ENCODE peak calls at places on chromosome 6, in six cellular contexts. One of them, this sample, is unnamed.

GRCh38 chr6:5416250-5416649 is 154.9 kb downstream of the FARS2 start:
- DNase-seq in MM.1S: no peak
- DNase-seq in neural progenitor cell: no peak
- DNase-seq in GM23248: no peak
- DNase-seq in HCT116: no peak
- DNase-seq in SK-N-SH: peak
- DNase-seq in this sample: no peak

GRCh38 chr6:72140795-72141194 is 254.4 kb downstream of the RIMS1 start:
- DNase-seq in MM.1S: no peak
- DNase-seq in neural progenitor cell: no peak
- DNase-seq in GM23248: peak
- DNase-seq in HCT116: no peak
- DNase-seq in SK-N-SH: no peak
- DNase-seq in this sample: peak

GRCh38 chr6:145539831-145540230 is 195.5 kb downstream of the EPM2A start:
- DNase-seq in MM.1S: no peak
- DNase-seq in neural progenitor cell: no peak
- DNase-seq in GM23248: peak
- DNase-seq in HCT116: no peak
- DNase-seq in SK-N-SH: no peak
- DNase-seq in this sample: peak

GRCh38 chr6:127146935-127147334 is 28.5 kb downstream of the RSPO3 start:
- DNase-seq in MM.1S: no peak
- DNase-seq in neural progenitor cell: no peak
- DNase-seq in GM23248: peak
- DNase-seq in HCT116: no peak
- DNase-seq in SK-N-SH: no peak
- DNase-seq in this sample: peak

GRCh38 chr6:111872521-111873177 is 603 bp downstream of the FYN start:
- DNase-seq in MM.1S: no peak
- DNase-seq in neural progenitor cell: peak
- DNase-seq in GM23248: peak
- DNase-seq in HCT116: no peak
- DNase-seq in SK-N-SH: peak
- DNase-seq in this sample: no peak

GRCh38 chr6:166760288-166760687 is 133.2 kb upstream of the RPS6KA2 start:
- DNase-seq in MM.1S: no peak
- DNase-seq in neural progenitor cell: no peak
- DNase-seq in GM23248: no peak
- DNase-seq in HCT116: no peak
- DNase-seq in SK-N-SH: no peak
- DNase-seq in this sample: no peak

GRCh38 chr6:27255866-27256265 is 8.4 kb downstream of the PRSS16 start:
- DNase-seq in MM.1S: no peak
- DNase-seq in neural progenitor cell: no peak
- DNase-seq in GM23248: no peak
- DNase-seq in HCT116: no peak
- DNase-seq in SK-N-SH: no peak
- DNase-seq in this sample: no peak

GRCh38 chr6:28789553-28790083 is 134.2 kb downstream of the TRIM27 start:
- DNase-seq in MM.1S: no peak
- DNase-seq in neural progenitor cell: peak
- DNase-seq in GM23248: peak
- DNase-seq in HCT116: peak
- DNase-seq in SK-N-SH: no peak
- DNase-seq in this sample: peak

GRCh38 chr6:123064038-123064437 is 68.0 kb downstream of the CLVS2 start:
- DNase-seq in MM.1S: no peak
- DNase-seq in neural progenitor cell: no peak
- DNase-seq in GM23248: no peak
- DNase-seq in HCT116: no peak
- DNase-seq in SK-N-SH: no peak
- DNase-seq in this sample: no peak

GRCh38 chr6:19535351-19535750 is 301.8 kb upstream of the ID4 start:
- DNase-seq in MM.1S: no peak
- DNase-seq in neural progenitor cell: no peak
- DNase-seq in GM23248: no peak
- DNase-seq in HCT116: no peak
- DNase-seq in SK-N-SH: no peak
- DNase-seq in this sample: no peak

GRCh38 chr6:147384737-147385710 is 123.5 kb upstream of the SAMD5 start:
- DNase-seq in MM.1S: no peak
- DNase-seq in neural progenitor cell: no peak
- DNase-seq in GM23248: no peak
- DNase-seq in HCT116: no peak
- DNase-seq in SK-N-SH: no peak
- DNase-seq in this sample: no peak

GRCh38 chr6:54310377-54311152 is 2.3 kb downstream of the TINAG start:
- DNase-seq in MM.1S: no peak
- DNase-seq in neural progenitor cell: no peak
- DNase-seq in GM23248: no peak
- DNase-seq in HCT116: no peak
- DNase-seq in SK-N-SH: no peak
- DNase-seq in this sample: no peak

GRCh38 chr6:56954389-56955170 is at the start of gene BEND6:
- DNase-seq in MM.1S: peak
- DNase-seq in neural progenitor cell: peak
- DNase-seq in GM23248: peak
- DNase-seq in HCT116: no peak
- DNase-seq in SK-N-SH: peak
- DNase-seq in this sample: peak

GRCh38 chr6:53530346-53530745 is 14.6 kb downstream of the GCLC start:
- DNase-seq in MM.1S: no peak
- DNase-seq in neural progenitor cell: peak
- DNase-seq in GM23248: peak
- DNase-seq in HCT116: no peak
- DNase-seq in SK-N-SH: no peak
- DNase-seq in this sample: no peak

GRCh38 chr6:85498596-85499258 is 48.8 kb downstream of the NT5E start:
- DNase-seq in MM.1S: no peak
- DNase-seq in neural progenitor cell: no peak
- DNase-seq in GM23248: peak
- DNase-seq in HCT116: peak
- DNase-seq in SK-N-SH: no peak
- DNase-seq in this sample: peak

GRCh38 chr6:89385156-89385667 is 26.9 kb downstream of the RRAGD start:
- DNase-seq in MM.1S: no peak
- DNase-seq in neural progenitor cell: no peak
- DNase-seq in GM23248: peak
- DNase-seq in HCT116: no peak
- DNase-seq in SK-N-SH: no peak
- DNase-seq in this sample: peak

GRCh38 chr6:70684794-70685493 is 17.3 kb downstream of the SMAP1 start:
- DNase-seq in MM.1S: no peak
- DNase-seq in neural progenitor cell: peak
- DNase-seq in GM23248: no peak
- DNase-seq in HCT116: no peak
- DNase-seq in SK-N-SH: no peak
- DNase-seq in this sample: peak

GRCh38 chr6:102051001-102051400 is 657.5 kb downstream of the GRIK2 start:
- DNase-seq in MM.1S: no peak
- DNase-seq in neural progenitor cell: no peak
- DNase-seq in GM23248: no peak
- DNase-seq in HCT116: no peak
- DNase-seq in SK-N-SH: no peak
- DNase-seq in this sample: no peak

GRCh38 chr6:46719099-46719498 is 16.1 kb downstream of the PLA2G7 start:
- DNase-seq in MM.1S: no peak
- DNase-seq in neural progenitor cell: no peak
- DNase-seq in GM23248: peak
- DNase-seq in HCT116: peak
- DNase-seq in SK-N-SH: no peak
- DNase-seq in this sample: peak

GRCh38 chr6:111210074-111210729 is 122.9 kb downstream of the SLC16A10 start:
- DNase-seq in MM.1S: peak
- DNase-seq in neural progenitor cell: peak
- DNase-seq in GM23248: peak
- DNase-seq in HCT116: peak
- DNase-seq in SK-N-SH: peak
- DNase-seq in this sample: peak

GRCh38 chr6:86942761-86943526 is 5.6 kb downstream of the HTR1E start:
- DNase-seq in MM.1S: no peak
- DNase-seq in neural progenitor cell: peak
- DNase-seq in GM23248: no peak
- DNase-seq in HCT116: no peak
- DNase-seq in SK-N-SH: no peak
- DNase-seq in this sample: no peak

GRCh38 chr6:2935566-2936291 is 32.6 kb upstream of the SERPINB9 start:
- DNase-seq in MM.1S: no peak
- DNase-seq in neural progenitor cell: no peak
- DNase-seq in GM23248: no peak
- DNase-seq in HCT116: no peak
- DNase-seq in SK-N-SH: no peak
- DNase-seq in this sample: no peak

GRCh38 chr6:56073761-56074160 is 173.6 kb downstream of the COL21A1 start:
- DNase-seq in MM.1S: no peak
- DNase-seq in neural progenitor cell: no peak
- DNase-seq in GM23248: peak
- DNase-seq in HCT116: no peak
- DNase-seq in SK-N-SH: no peak
- DNase-seq in this sample: no peak

GRCh38 chr6:163151212-163151611 is 263.3 kb upstream of the QKI start:
- DNase-seq in MM.1S: no peak
- DNase-seq in neural progenitor cell: peak
- DNase-seq in GM23248: no peak
- DNase-seq in HCT116: no peak
- DNase-seq in SK-N-SH: no peak
- DNase-seq in this sample: no peak

DNA sequence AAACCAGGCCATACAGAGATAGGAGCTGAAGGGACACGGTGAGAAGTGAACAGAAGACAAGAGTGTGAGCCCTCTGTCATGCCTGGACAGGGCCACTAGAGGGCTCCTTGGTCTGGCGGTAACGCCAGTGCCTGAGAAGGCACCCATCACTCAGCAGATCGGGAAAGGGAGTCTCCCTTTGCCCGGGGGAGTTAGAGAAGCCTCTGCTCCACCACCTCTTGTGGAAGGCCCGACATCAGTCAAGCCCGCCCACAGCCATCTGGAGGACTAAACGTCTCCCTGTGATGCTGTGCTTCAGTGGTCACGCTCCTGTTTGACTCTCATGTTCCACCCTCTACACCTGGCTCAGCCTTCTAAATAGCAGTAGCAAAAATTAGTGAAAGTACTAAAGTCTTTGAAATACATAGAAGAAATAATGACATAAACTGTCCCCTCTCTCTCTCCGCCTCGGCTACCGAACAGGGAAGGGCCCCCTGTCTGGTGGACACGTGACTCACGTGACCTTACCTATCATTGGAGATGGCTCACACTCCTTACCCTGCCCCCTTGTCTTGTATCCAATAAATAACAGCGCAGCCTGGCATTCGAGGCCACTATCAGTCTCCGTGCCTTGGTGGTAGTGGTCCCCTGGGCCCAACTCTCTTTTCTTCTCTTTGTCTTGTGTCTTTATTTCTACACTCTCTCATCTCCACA is 66.7 kb downstream of the RPP21 start:
- DNase-seq in MM.1S: peak
- DNase-seq in neural progenitor cell: peak
- DNase-seq in GM23248: peak
- DNase-seq in HCT116: peak
- DNase-seq in SK-N-SH: no peak
- DNase-seq in this sample: peak
- H3K9ac ChIP-seq in MM.1S: no peak
- H3K9ac ChIP-seq in neural progenitor cell: no peak
- H3K9ac ChIP-seq in GM23248: no peak
- H3K9ac ChIP-seq in HCT116: no peak
- H3K9ac ChIP-seq in SK-N-SH: no peak
- H3K9ac ChIP-seq in this sample: no peak

DNA sequence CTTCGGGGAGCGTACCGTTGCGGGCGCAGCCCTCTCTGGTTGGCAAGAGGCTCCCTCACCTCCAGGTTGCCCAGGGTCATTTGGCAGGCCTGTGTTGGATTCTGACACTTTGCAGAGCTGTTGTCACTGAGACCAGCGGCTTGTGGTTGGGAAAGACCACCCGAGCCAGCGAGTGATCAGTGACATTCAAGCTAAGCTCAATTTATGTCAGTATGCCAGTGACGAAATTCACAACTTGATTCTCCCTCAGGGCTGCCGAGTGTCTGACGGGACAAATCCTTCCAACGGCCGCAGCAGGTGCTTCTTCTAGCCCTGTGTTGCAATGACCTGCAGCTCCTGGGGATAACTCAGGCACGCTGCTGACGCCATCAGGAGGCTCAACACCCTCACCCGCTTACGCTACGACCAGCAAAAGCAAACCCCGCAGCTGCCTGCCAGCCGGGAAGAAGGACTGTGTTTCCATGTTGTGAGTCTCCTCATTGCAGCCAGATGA is 16.9 kb upstream of the SLC22A2 start:
- DNase-seq in MM.1S: no peak
- DNase-seq in neural progenitor cell: no peak
- DNase-seq in GM23248: no peak
- DNase-seq in HCT116: no peak
- DNase-seq in SK-N-SH: no peak
- DNase-seq in this sample: no peak
- TF ChIP-seq EZH2phosphoT487 in MM.1S: no peak
- TF ChIP-seq EZH2phosphoT487 in neural progenitor cell: no peak
- TF ChIP-seq EZH2phosphoT487 in GM23248: no peak
- TF ChIP-seq EZH2phosphoT487 in HCT116: no peak
- TF ChIP-seq EZH2phosphoT487 in SK-N-SH: no peak
- TF ChIP-seq EZH2phosphoT487 in this sample: no peak

DNA sequence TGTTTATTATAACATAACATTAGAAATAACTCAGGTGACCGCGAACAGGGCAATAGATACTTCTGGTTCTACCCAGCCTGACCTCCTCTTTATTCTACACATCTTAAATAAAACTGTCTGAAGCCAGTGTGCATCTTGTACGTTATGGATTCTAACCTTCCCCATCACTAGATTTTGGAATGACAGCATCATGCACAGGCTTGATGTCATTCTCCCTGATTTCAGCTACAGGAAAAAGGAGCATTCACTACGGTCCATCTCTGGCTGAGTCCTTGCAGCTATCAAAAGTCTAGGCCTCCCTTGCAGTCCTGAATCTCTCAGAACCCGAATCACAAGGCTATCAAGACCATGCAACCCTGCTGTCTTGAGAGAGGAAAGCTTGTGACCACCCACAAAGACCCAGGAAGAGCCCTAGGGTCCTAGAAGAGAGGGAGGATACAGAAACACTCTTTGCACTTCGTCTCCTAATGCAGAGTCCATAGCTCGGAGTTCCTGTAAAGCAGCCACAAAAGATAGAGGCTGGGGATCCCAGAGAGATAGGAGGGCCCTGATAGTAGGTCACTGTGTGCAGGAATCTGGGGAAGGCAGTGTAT is 845 bp downstream of the HLA-DPA1 start:
- DNase-seq in MM.1S: no peak
- DNase-seq in neural progenitor cell: no peak
- DNase-seq in GM23248: no peak
- DNase-seq in HCT116: no peak
- DNase-seq in SK-N-SH: no peak
- DNase-seq in this sample: no peak
- H2AFZ ChIP-seq in MM.1S: no peak
- H2AFZ ChIP-seq in neural progenitor cell: no peak
- H2AFZ ChIP-seq in GM23248: no peak
- H2AFZ ChIP-seq in HCT116: no peak
- H2AFZ ChIP-seq in SK-N-SH: no peak
- H2AFZ ChIP-seq in this sample: no peak

DNA sequence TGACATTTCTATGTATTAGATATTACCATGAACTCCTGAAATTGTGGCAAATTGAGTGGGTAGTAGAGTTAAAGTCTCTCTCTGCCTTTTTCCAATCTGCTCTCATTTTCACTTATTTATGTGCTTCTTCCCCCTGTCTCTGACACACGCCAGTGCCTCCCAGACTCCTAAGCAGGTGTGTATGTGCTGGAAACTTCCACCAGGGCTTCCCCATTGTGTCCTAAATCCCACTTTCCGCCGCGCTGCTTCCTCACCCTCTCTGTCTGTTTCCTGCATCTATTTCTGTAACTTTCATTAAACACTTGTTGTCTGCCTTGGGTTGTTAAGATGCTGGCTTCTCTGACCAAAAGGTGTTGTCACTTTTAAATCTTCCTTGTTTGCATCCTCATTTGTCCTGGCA is 97.6 kb upstream of the HDGFL1 start:
- DNase-seq in MM.1S: no peak
- DNase-seq in neural progenitor cell: no peak
- DNase-seq in GM23248: no peak
- DNase-seq in HCT116: no peak
- DNase-seq in SK-N-SH: peak
- DNase-seq in this sample: no peak
- H3K9ac ChIP-seq in MM.1S: no peak
- H3K9ac ChIP-seq in neural progenitor cell: no peak
- H3K9ac ChIP-seq in GM23248: no peak
- H3K9ac ChIP-seq in HCT116: no peak
- H3K9ac ChIP-seq in SK-N-SH: no peak
- H3K9ac ChIP-seq in this sample: no peak

This sample was measured in PC-3.